ENCODE peak calls at places on chromosomes 3 and 15, in ten cellular contexts. F is cardiac fibroblast; B is A673; X is foreskin fibroblast; W is spleen; C is Peyer's patch; L is CD4-positive, alpha-beta T cell; U is fibroblast of pulmonary artery; Q is K562; K is endothelial cell. E is an unnamed sample.

GRCh38 chr15:78638658-78639314 is 2.2 kb downstream of the CHRNB4 start:
- DNase-seq in K (peak; percentile 87), B (peak; percentile 68), W (no peak), U (peak; percentile 44), L (peak; percentile 14), F (peak; percentile 56), X (peak; percentile 10), C (no peak), Q (peak; percentile 76), E (no peak)

GRCh38 chr3:57079221-57079831 is 18.9 kb downstream of the SPATA12 start:
- DNase-seq in L (no peak), Q (peak; percentile 90), U (no peak), X (no peak), F (no peak), B (peak; percentile 25), K (peak; percentile 66), W (peak; percentile 77), C (peak; percentile 63), E (no peak)

GRCh38 chr3:57967590-57967989 is 40.6 kb upstream of the FLNB start:
- DNase-seq in L (peak; percentile 17), C (no peak), B (no peak), K (no peak), X (no peak), Q (no peak), W (no peak), U (no peak), F (no peak), E (no peak)

GRCh38 chr15:51099185-51099584 is 4.5 kb upstream of the TNFAIP8L3 start:
- DNase-seq in L (no peak), F (no peak), Q (no peak), B (peak; percentile 61), K (no peak), C (no peak), W (no peak), U (no peak), X (no peak), E (no peak)

GRCh38 chr15:44718927-44719292 is 7.6 kb downstream of the B2M start:
- DNase-seq in U (no peak), K (no peak), F (no peak), C (no peak), X (no peak), B (no peak), Q (no peak), W (no peak), L (no peak), E (no peak)

GRCh38 chr3:142904639-142905441 is 16.0 kb upstream of the PCOLCE2 start:
- DNase-seq in Q (no peak), B (peak; percentile 7), W (no peak), C (peak; percentile 57), K (no peak), F (peak; percentile 71), L (no peak), X (no peak), U (peak; percentile 24), E (no peak)

GRCh38 chr15:99424978-99425665 is 140.7 kb upstream of the MEF2A start:
- DNase-seq in X (peak; percentile 66), U (peak; percentile 97), W (peak; percentile 70), B (peak; percentile 52), F (peak; percentile 92), C (peak; percentile 41), L (no peak), K (no peak), Q (no peak), E (peak; percentile 89)

GRCh38 chr3:116517308-116517707 is 72.0 kb upstream of the LSAMP start:
- DNase-seq in F (no peak), W (no peak), X (no peak), L (no peak), U (peak; percentile 2), C (no peak), B (peak; percentile 56), K (no peak), Q (no peak), E (no peak)

GRCh38 chr3:26967531-26967930 is 345.0 kb downstream of the LRRC3B start:
- DNase-seq in F (no peak), W (no peak), U (no peak), Q (no peak), B (peak; percentile 59), K (no peak), C (no peak), X (no peak), L (no peak), E (no peak)

GRCh38 chr3:26963356-26963742 is 340.8 kb downstream of the LRRC3B start:
- DNase-seq in F (peak; percentile 5), C (no peak), L (no peak), K (no peak), Q (no peak), X (no peak), W (no peak), B (peak; percentile 41), U (no peak), E (no peak)

GRCh38 chr3:26964313-26964712 is 341.7 kb downstream of the LRRC3B start:
- DNase-seq in F (no peak), B (no peak), U (no peak), C (no peak), L (no peak), W (no peak), Q (no peak), K (no peak), X (no peak), E (no peak)

GRCh38 chr3:26962419-26963355 is 340.1 kb downstream of the LRRC3B start:
- DNase-seq in C (no peak), F (peak; percentile 1), U (no peak), K (no peak), B (no peak), L (no peak), W (no peak), X (no peak), Q (no peak), E (no peak)

DNA sequence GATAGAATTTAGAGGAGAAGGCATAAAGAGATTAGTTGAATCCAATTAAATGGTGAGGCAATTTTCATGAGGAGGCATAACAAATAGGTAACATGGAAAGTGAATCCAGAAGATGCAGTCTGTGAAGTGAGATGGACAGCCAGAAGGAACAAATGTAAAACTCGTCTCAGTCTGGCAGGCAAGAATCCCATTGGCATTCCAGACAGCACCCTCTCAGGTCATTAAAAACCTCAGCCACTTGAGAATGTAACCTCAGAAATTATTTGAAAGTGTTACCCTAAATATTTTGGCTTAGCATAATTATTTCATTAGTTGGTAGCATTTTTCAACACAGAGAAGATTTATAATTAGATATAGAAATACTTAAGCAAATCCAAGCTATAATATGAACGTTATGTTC is 342.3 kb downstream of the LRRC3B start:
- DNase-seq in C (no peak), U (no peak), B (peak; percentile 9), W (no peak), L (no peak), Q (no peak), K (no peak), X (no peak), F (no peak), E (no peak)
- TF ChIP-seq CTCF in C (no peak), U (no peak), B (no peak), W (no peak), L (no peak), Q (no peak), K (no peak), X (no peak), F (no peak), E (no peak)

GRCh38 chr3:64488938-64489337 is 198.9 kb downstream of the ADAMTS9 start:
- DNase-seq in U (no peak), X (no peak), Q (no peak), B (no peak), C (no peak), K (no peak), L (no peak), F (no peak), W (no peak), E (no peak)

GRCh38 chr3:64493149-64493548 is 194.7 kb downstream of the ADAMTS9 start:
- DNase-seq in C (no peak), X (no peak), F (no peak), Q (no peak), B (no peak), L (no peak), K (no peak), W (no peak), U (no peak), E (no peak)

GRCh38 chr3:64489361-64490044 is 198.3 kb downstream of the ADAMTS9 start:
- DNase-seq in K (peak; percentile 64), L (no peak), F (no peak), Q (peak; percentile 19), X (no peak), C (peak; percentile 56), U (no peak), W (no peak), B (peak; percentile 1), E (no peak)

GRCh38 chr3:64491843-64492242 is 196.0 kb downstream of the ADAMTS9 start:
- DNase-seq in C (no peak), U (no peak), B (no peak), Q (no peak), F (no peak), X (no peak), K (no peak), W (no peak), L (no peak), E (no peak)

DNA sequence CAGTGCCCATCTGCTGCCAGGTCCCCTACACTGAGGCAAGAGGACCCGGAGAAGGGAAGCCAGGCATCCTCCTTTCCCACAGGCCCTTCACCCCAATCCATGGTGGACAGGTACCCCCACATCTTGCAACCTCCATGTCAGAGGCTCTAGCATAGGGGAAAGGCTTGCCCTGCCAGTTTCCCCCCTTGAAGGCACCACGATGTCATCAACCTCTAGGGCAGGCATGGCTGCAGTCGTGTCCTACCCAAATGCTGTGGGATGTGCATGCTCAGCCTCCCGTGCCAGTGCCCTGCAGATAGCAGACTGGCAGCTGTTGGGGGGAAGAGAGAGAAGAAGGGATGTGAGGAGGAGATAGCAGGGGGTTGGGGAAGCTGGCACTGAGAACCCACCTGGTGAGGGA is 197.6 kb downstream of the ADAMTS9 start:
- DNase-seq in C (no peak), U (no peak), Q (no peak), L (no peak), F (no peak), X (no peak), K (no peak), W (no peak), B (no peak), E (no peak)
- TF ChIP-seq CTCF in C (no peak), U (no peak), Q (no peak), L (no peak), F (no peak), X (no peak), K (no peak), W (no peak), B (no peak), E (no peak)

GRCh38 chr15:29204356-29204755 is 65.3 kb downstream of the NSMCE3 start:
- DNase-seq in U (no peak), L (no peak), C (no peak), F (no peak), B (no peak), Q (no peak), K (no peak), W (no peak), X (no peak), E (no peak)

GRCh38 chr15:29207027-29207757 is 62.4 kb downstream of the NSMCE3 start:
- DNase-seq in F (no peak), K (no peak), C (no peak), B (no peak), L (no peak), X (no peak), Q (no peak), W (no peak), U (no peak), E (no peak)

GRCh38 chr15:29207758-29208108 is 61.9 kb downstream of the NSMCE3 start:
- DNase-seq in B (no peak), Q (no peak), U (no peak), X (no peak), W (no peak), K (no peak), C (no peak), L (no peak), F (no peak), E (no peak)

DNA sequence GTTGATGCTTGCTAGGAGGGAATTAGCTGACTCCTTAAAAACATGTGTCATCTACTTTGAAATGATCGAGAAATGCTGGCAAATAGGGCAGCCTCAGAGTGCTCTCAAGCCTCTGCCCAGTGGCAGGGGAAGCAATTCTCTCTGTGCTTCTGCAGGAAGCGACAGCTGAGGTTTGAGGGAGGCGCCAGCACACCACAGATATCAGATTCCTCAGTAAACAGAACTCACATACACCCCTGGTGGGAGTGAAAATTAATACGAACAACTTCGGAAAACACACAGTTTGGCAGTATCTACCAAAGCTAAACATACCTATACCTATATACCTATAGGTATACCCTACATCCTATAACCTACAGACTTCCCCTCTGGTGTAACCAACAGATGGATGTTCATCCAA is 61.3 kb downstream of the NSMCE3 start:
- DNase-seq in F (no peak), X (peak; percentile 3), K (no peak), B (peak; percentile 9), C (no peak), Q (no peak), W (no peak), L (no peak), U (peak; percentile 1), E (no peak)
- TF ChIP-seq CTCF in F (no peak), X (no peak), K (no peak), B (no peak), C (no peak), Q (peak; percentile 16), W (no peak), L (no peak), U (no peak), E (no peak)

GRCh38 chr3:46835059-46835458 is 28.2 kb downstream of the MYL3 start:
- DNase-seq in F (no peak), K (no peak), U (no peak), C (no peak), B (no peak), Q (no peak), W (no peak), L (no peak), X (no peak), E (no peak)

GRCh38 chr3:46840491-46840890 is 22.8 kb downstream of the MYL3 start:
- DNase-seq in U (no peak), X (no peak), L (no peak), C (no peak), Q (no peak), F (no peak), B (no peak), W (no peak), K (no peak), E (no peak)

GRCh38 chr3:46835486-46835885 is 27.8 kb downstream of the MYL3 start:
- DNase-seq in C (no peak), F (no peak), K (no peak), W (no peak), L (no peak), U (no peak), B (no peak), Q (no peak), X (no peak), E (no peak)

GRCh38 chr3:46833346-46834300 is 29.6 kb downstream of the MYL3 start:
- DNase-seq in B (no peak), Q (no peak), L (no peak), U (no peak), C (no peak), W (peak; percentile 58), F (no peak), X (no peak), K (no peak), E (no peak)

DNA sequence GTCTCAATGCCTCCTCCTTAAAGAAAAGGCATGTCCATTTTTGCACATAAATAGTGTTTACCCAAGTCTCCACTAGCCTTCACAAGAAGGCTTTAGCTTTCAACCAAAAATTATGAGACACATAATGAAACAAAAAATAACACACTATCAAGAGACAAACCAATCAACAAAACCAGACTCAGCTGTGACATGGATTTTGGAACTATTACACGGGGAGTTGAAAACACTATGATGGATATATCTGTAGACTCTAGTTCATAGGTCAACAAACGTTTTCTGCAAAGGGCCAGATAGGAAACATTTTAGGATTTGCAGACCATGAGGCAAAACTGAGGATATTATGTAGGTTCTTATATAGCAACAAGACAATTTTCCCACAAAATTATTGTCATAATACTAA is 24.9 kb downstream of the MYL3 start:
- DNase-seq in U (no peak), W (no peak), K (no peak), C (no peak), F (no peak), L (no peak), Q (no peak), X (no peak), B (no peak), E (no peak)
- TF ChIP-seq CTCF in U (no peak), W (no peak), K (no peak), C (no peak), F (no peak), L (no peak), Q (no peak), X (no peak), B (no peak), E (no peak)

E was measured in CD14-positive monocyte.